ENCODE peak calls at places on chromosomes 11 and 22, in four cellular contexts. One of them, this sample, is unnamed.

GRCh38 chr11:116811194-116811593 is 11.9 kb downstream of the APOA4 start:
- DNase-seq in K562: no peak
- DNase-seq in WTC11: no peak
- DNase-seq in SK-N-SH: no peak
- DNase-seq in this sample: no peak

GRCh38 chr11:50155508-50155907 is 122.8 kb downstream of the OR4C45 start:
- DNase-seq in K562: no peak
- DNase-seq in WTC11: no peak
- DNase-seq in SK-N-SH: no peak
- DNase-seq in this sample: no peak

GRCh38 chr22:19325296-19325950 is 33.9 kb upstream of the CLTCL1 start:
- DNase-seq in K562: no peak
- DNase-seq in WTC11: no peak
- DNase-seq in SK-N-SH: no peak
- DNase-seq in this sample: no peak

GRCh38 chr11:77379253-77379652 is 77.8 kb upstream of the GDPD4 start:
- DNase-seq in K562: no peak
- DNase-seq in WTC11: no peak
- DNase-seq in SK-N-SH: no peak
- DNase-seq in this sample: no peak

GRCh38 chr11:66882540-66882939 is 25.7 kb downstream of the LRFN4 start:
- DNase-seq in K562: no peak
- DNase-seq in WTC11: no peak
- DNase-seq in SK-N-SH: no peak
- DNase-seq in this sample: no peak

GRCh38 chr11:68660066-68660810 is 24.1 kb upstream of the GAL start:
- DNase-seq in K562: no peak
- DNase-seq in WTC11: no peak
- DNase-seq in SK-N-SH: no peak
- DNase-seq in this sample: no peak

GRCh38 chr22:36163497-36163896 is 2.9 kb upstream of the APOL3 start:
- DNase-seq in K562: no peak
- DNase-seq in WTC11: no peak
- DNase-seq in SK-N-SH: no peak
- DNase-seq in this sample: no peak

GRCh38 chr11:117230286-117230961 is 1.4 kb downstream of the PCSK7 start:
- DNase-seq in K562: no peak
- DNase-seq in WTC11: no peak
- DNase-seq in SK-N-SH: no peak
- DNase-seq in this sample: peak

GRCh38 chr22:42754658-42755057 is 34.0 kb upstream of the A4GALT start:
- DNase-seq in K562: peak
- DNase-seq in WTC11: no peak
- DNase-seq in SK-N-SH: no peak
- DNase-seq in this sample: no peak

GRCh38 chr11:14422052-14422813 is 63.2 kb upstream of the RRAS2 start:
- DNase-seq in K562: peak
- DNase-seq in WTC11: peak
- DNase-seq in SK-N-SH: peak
- DNase-seq in this sample: no peak

GRCh38 chr11:81569999-81570398 is 1163.7 kb downstream of the FAM181B start:
- DNase-seq in K562: no peak
- DNase-seq in WTC11: no peak
- DNase-seq in SK-N-SH: no peak
- DNase-seq in this sample: no peak

GRCh38 chr22:38638734-38639133 is 17.5 kb downstream of the FAM227A start:
- DNase-seq in K562: peak
- DNase-seq in WTC11: no peak
- DNase-seq in SK-N-SH: no peak
- DNase-seq in this sample: no peak

GRCh38 chr22:29912605-29913398 is 29.8 kb downstream of the MTMR3 start:
- DNase-seq in K562: no peak
- DNase-seq in WTC11: no peak
- DNase-seq in SK-N-SH: no peak
- DNase-seq in this sample: no peak

GRCh38 chr11:109304159-109304558 is 117.8 kb upstream of the C11orf87 start:
- DNase-seq in K562: no peak
- DNase-seq in WTC11: no peak
- DNase-seq in SK-N-SH: no peak
- DNase-seq in this sample: no peak

GRCh38 chr11:17585911-17586695 is 39.0 kb downstream of the OTOG start:
- DNase-seq in K562: no peak
- DNase-seq in WTC11: peak
- DNase-seq in SK-N-SH: no peak
- DNase-seq in this sample: no peak

GRCh38 chr22:43287441-43287840 is 55.7 kb downstream of the SCUBE1 start:
- DNase-seq in K562: no peak
- DNase-seq in WTC11: no peak
- DNase-seq in SK-N-SH: peak
- DNase-seq in this sample: no peak

GRCh38 chr11:122439911-122440782 is 215.4 kb upstream of the UBASH3B start:
- DNase-seq in K562: no peak
- DNase-seq in WTC11: peak
- DNase-seq in SK-N-SH: peak
- DNase-seq in this sample: no peak

GRCh38 chr11:19988598-19988997 is 171.7 kb downstream of the DBX1 start:
- DNase-seq in K562: no peak
- DNase-seq in WTC11: peak
- DNase-seq in SK-N-SH: no peak
- DNase-seq in this sample: no peak

GRCh38 chr11:112885744-112886706 is 75.2 kb upstream of the NCAM1 start:
- DNase-seq in K562: no peak
- DNase-seq in WTC11: no peak
- DNase-seq in SK-N-SH: no peak
- DNase-seq in this sample: no peak

GRCh38 chr11:69791266-69791665 is 16.1 kb upstream of the FGF4 start:
- DNase-seq in K562: no peak
- DNase-seq in WTC11: no peak
- DNase-seq in SK-N-SH: no peak
- DNase-seq in this sample: no peak

GRCh38 chr11:28697920-28698827 is 590.0 kb downstream of the METTL15 start:
- DNase-seq in K562: peak
- DNase-seq in WTC11: peak
- DNase-seq in SK-N-SH: peak
- DNase-seq in this sample: no peak

GRCh38 chr11:90176069-90176468 is 41.6 kb downstream of the NAALAD2 start:
- DNase-seq in K562: no peak
- DNase-seq in WTC11: no peak
- DNase-seq in SK-N-SH: peak
- DNase-seq in this sample: no peak

DNA sequence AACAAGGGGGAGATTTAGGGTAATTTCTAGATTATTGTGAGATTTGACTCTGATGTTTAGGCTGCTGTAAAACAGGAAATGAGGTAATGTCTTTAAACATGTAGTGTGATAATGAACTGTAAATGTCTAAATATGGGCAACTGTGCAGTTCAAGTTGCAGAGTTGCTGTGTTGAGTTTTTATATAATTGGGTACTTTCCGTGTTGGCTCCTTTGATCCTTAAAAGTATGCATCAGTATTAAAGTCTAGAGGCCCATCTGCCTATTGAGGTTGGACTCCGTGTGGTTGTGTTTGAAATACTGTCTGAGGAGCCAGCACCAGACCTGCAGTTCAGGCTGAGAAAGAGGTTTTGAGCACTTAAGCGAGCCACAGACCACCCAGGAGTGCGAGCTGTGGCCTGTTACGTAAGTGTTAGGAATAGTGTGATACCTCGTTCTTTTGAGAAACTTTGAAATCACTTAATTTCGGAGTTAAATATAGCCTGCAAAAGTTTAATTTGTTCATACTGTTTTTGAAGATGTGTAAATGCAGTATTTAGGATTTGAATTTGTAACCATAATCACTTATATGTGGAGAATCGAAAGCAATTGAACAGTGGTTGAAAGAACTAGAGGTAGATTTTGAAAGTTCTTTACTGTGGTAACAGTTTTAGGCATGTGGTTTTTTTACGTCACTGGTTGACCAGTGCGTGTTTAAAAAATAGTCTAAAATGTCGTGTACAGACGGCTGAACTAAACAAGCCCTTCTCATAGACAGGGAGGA is 9.0 kb downstream of the FAM118A start:
- DNase-seq in K562: no peak
- DNase-seq in WTC11: no peak
- DNase-seq in SK-N-SH: no peak
- DNase-seq in this sample: peak
- TF ChIP-seq USF1 in K562: no peak
- TF ChIP-seq USF1 in WTC11: no peak
- TF ChIP-seq USF1 in SK-N-SH: no peak
- TF ChIP-seq USF1 in this sample: no peak

DNA sequence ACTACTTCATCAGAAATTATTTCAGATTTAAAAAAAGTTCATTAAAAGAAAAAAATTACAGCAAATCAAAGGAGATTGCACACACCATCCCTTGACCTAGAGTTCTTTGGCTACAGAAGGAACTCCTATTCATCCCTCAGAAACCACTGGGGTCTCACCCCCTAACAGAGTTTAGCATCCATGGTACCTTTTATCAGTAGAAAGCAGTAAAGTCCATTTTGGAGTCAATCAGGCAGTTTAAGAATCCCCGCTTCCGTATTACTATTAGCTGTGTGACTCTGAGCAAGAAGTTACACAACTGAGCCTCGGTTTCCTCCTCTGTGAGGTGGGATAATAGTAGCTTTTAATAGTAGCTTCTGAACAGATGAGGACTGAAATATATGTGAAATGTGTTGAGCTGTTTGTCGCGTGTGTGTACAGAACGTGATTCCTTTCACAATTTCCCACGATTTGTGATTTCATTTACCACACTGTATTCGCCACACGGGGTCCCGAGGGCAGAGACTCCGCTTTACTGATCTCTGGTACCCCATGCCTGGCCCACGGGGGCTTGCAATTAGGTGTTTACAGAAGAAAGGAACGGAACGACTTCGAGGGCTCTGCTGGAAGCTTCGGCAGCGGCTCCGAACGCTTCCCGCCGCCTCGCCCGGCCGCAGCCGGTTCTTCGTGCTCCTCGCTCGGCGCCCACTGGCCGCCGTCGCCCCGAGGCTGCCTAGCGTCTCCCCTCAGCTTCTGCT is 72.5 kb upstream of the ZBED5 start:
- DNase-seq in K562: no peak
- DNase-seq in WTC11: peak
- DNase-seq in SK-N-SH: no peak
- DNase-seq in this sample: no peak
- TF ChIP-seq USF1 in K562: no peak
- TF ChIP-seq USF1 in WTC11: no peak
- TF ChIP-seq USF1 in SK-N-SH: no peak
- TF ChIP-seq USF1 in this sample: no peak

GRCh38 chr11:134864968-134865305 is 452.9 kb upstream of the B3GAT1 start:
- DNase-seq in K562: no peak
- DNase-seq in WTC11: no peak
- DNase-seq in SK-N-SH: no peak
- DNase-seq in this sample: no peak

GRCh38 chr11:134863294-134863693 is 451.3 kb upstream of the B3GAT1 start:
- DNase-seq in K562: no peak
- DNase-seq in WTC11: no peak
- DNase-seq in SK-N-SH: no peak
- DNase-seq in this sample: no peak

GRCh38 chr11:134864233-134864967 is 452.4 kb upstream of the B3GAT1 start:
- DNase-seq in K562: no peak
- DNase-seq in WTC11: no peak
- DNase-seq in SK-N-SH: no peak
- DNase-seq in this sample: no peak

GRCh38 chr11:134866981-134867675 is 455.1 kb upstream of the B3GAT1 start:
- DNase-seq in K562: no peak
- DNase-seq in WTC11: no peak
- DNase-seq in SK-N-SH: no peak
- DNase-seq in this sample: no peak

DNA sequence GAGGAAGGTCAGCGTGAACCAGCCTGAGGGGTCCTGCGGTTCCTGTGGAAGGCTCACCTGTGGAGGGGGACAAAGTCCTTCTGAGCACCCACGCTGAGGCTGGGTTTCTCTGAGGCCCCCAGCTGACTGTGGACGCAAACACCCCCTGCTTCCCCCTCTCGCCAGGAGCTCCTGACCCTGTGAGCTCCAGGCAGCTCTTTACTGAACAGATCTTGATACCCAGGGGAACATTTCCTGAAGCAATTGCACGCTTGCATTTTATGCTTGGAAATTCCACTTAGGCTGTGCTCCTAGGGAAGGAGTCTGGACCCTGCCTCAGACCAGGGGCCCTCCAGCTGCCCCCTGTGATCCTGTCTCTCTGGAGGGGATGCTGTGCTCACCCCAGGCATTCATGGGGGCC is 454.2 kb upstream of the B3GAT1 start:
- DNase-seq in K562: no peak
- DNase-seq in WTC11: no peak
- DNase-seq in SK-N-SH: no peak
- DNase-seq in this sample: no peak
- TF ChIP-seq USF1 in K562: no peak
- TF ChIP-seq USF1 in WTC11: no peak
- TF ChIP-seq USF1 in SK-N-SH: no peak
- TF ChIP-seq USF1 in this sample: no peak

GRCh38 chr11:26993965-26994446 is at the start of gene FIBIN:
- DNase-seq in K562: no peak
- DNase-seq in WTC11: peak
- DNase-seq in SK-N-SH: no peak
- DNase-seq in this sample: no peak
- TF ChIP-seq USF1 in K562: no peak
- TF ChIP-seq USF1 in WTC11: no peak
- TF ChIP-seq USF1 in SK-N-SH: no peak
- TF ChIP-seq USF1 in this sample: no peak

GRCh38 chr11:125091247-125091876 is 20.1 kb downstream of the TMEM218 start:
- DNase-seq in K562: peak
- DNase-seq in WTC11: peak
- DNase-seq in SK-N-SH: peak
- DNase-seq in this sample: no peak
- TF ChIP-seq USF1 in K562: no peak
- TF ChIP-seq USF1 in WTC11: no peak
- TF ChIP-seq USF1 in SK-N-SH: no peak
- TF ChIP-seq USF1 in this sample: no peak

GRCh38 chr22:21447694-21448402 is 19.3 kb upstream of the TMEM191C start:
- DNase-seq in K562: peak
- DNase-seq in WTC11: peak
- DNase-seq in SK-N-SH: peak
- DNase-seq in this sample: no peak
- TF ChIP-seq USF1 in K562: no peak
- TF ChIP-seq USF1 in WTC11: no peak
- TF ChIP-seq USF1 in SK-N-SH: no peak
- TF ChIP-seq USF1 in this sample: no peak

GRCh38 chr11:32137869-32138268 is 47.0 kb downstream of the RCN1 start:
- DNase-seq in K562: no peak
- DNase-seq in WTC11: no peak
- DNase-seq in SK-N-SH: no peak
- DNase-seq in this sample: peak
- TF ChIP-seq USF1 in K562: no peak
- TF ChIP-seq USF1 in WTC11: no peak
- TF ChIP-seq USF1 in SK-N-SH: no peak
- TF ChIP-seq USF1 in this sample: no peak

DNA sequence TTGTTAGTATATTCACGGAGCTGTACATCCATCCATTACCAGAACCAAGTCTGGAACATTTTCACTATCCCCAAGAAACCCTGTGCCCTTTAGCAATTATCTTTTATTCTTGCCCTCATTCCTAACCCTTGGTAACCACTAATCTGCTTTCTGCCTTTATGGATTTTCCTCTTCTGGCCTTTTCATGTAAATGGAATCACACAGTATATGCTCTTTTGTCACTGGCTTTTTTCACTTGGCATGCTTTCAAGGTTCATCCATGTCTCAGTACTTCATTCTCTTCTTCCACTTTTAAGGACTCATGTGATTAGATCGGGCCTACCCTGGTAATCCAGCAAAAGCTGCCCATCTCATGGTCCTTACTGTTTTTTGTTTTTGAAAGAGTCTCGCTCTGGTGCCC is 11.0 kb upstream of the ZBTB44 start:
- DNase-seq in K562: no peak
- DNase-seq in WTC11: no peak
- DNase-seq in SK-N-SH: no peak
- DNase-seq in this sample: no peak
- TF ChIP-seq USF1 in K562: no peak
- TF ChIP-seq USF1 in WTC11: no peak
- TF ChIP-seq USF1 in SK-N-SH: no peak
- TF ChIP-seq USF1 in this sample: no peak

This sample was measured in GM12878.